ENCODE peak calls at places on chromosomes 16 and 17, in six cellular contexts. L, X, A, U, G and Y are unnamed samples.

GRCh38 chr16:54602666-54603065 is 316.1 kb upstream of the IRX3 start:
- DNase-seq in U (no peak), G (no peak), X (peak), L (no peak), A (no peak), Y (no peak)

GRCh38 chr17:4479982-4480751 is 18.5 kb upstream of the SPNS2 start:
- DNase-seq in G (no peak), X (no peak), U (no peak), A (no peak), L (no peak), Y (no peak)

GRCh38 chr17:28912281-28912937 is 9.5 kb upstream of the DHRS13 start:
- DNase-seq in A (no peak), L (no peak), X (no peak), U (no peak), G (peak), Y (no peak)

GRCh38 chr17:11928436-11928835 is 68.8 kb downstream of the ZNF18 start:
- DNase-seq in G (no peak), U (no peak), A (no peak), L (no peak), X (no peak), Y (peak)

GRCh38 chr16:84836967-84837366 is 17.2 kb downstream of the CRISPLD2 start:
- DNase-seq in U (no peak), A (no peak), G (no peak), L (no peak), X (no peak), Y (no peak)

GRCh38 chr17:80853076-80853475 is 138.6 kb upstream of the CHMP6 start:
- DNase-seq in U (no peak), G (no peak), A (no peak), X (no peak), L (no peak), Y (no peak)

GRCh38 chr17:50212121-50212843 is 10.9 kb upstream of the COL1A1 start:
- DNase-seq in G (no peak), X (peak), U (no peak), A (no peak), L (peak), Y (no peak)

GRCh38 chr17:59427996-59428395 is 96.5 kb downstream of the YPEL2 start:
- DNase-seq in U (no peak), G (no peak), L (no peak), A (no peak), X (peak), Y (no peak)

GRCh38 chr17:42081516-42082129 is 16.6 kb downstream of the ZNF385C start:
- DNase-seq in L (no peak), X (no peak), U (no peak), A (no peak), G (no peak), Y (no peak)

GRCh38 chr17:44230139-44230695 is 10.7 kb upstream of the UBTF start:
- DNase-seq in X (no peak), U (no peak), A (no peak), G (no peak), L (no peak), Y (no peak)

GRCh38 chr17:7629939-7630571 is at the start of gene SHBG:
- DNase-seq in U (no peak), L (no peak), X (no peak), A (no peak), G (no peak), Y (no peak)

GRCh38 chr16:81337097-81337496 is 22.3 kb downstream of the GAN start:
- DNase-seq in A (no peak), L (no peak), U (no peak), X (no peak), G (no peak), Y (no peak)

GRCh38 chr16:25013751-25014499 is 1.2 kb downstream of the ARHGAP17 start:
- DNase-seq in A (no peak), X (no peak), G (no peak), L (no peak), U (no peak), Y (no peak)

GRCh38 chr16:50539822-50540710 is 8.1 kb upstream of the NKD1 start:
- DNase-seq in G (no peak), X (no peak), U (no peak), L (no peak), A (no peak), Y (no peak)

GRCh38 chr17:5282639-5283217 is 644 bp downstream of the RABEP1 start:
- DNase-seq in U (no peak), G (no peak), A (no peak), X (no peak), L (no peak), Y (peak)

GRCh38 chr16:705748-706188 is at the start of gene FBXL16:
- DNase-seq in L (no peak), X (no peak), G (peak), U (no peak), A (no peak), Y (no peak)

GRCh38 chr16:87188104-87188503 is 129.1 kb downstream of the C16orf95 start:
- DNase-seq in A (no peak), L (no peak), G (no peak), U (no peak), X (no peak), Y (no peak)

GRCh38 chr16:87192418-87193073 is 124.6 kb downstream of the C16orf95 start:
- DNase-seq in X (no peak), L (no peak), G (no peak), U (no peak), A (no peak), Y (no peak)

GRCh38 chr16:87189426-87189825 is 127.8 kb downstream of the C16orf95 start:
- DNase-seq in A (no peak), X (no peak), L (no peak), U (no peak), G (no peak), Y (no peak)

GRCh38 chr16:87186876-87187533 is 130.2 kb downstream of the C16orf95 start:
- DNase-seq in A (no peak), G (no peak), X (no peak), L (no peak), U (no peak), Y (no peak)

GRCh38 chr16:87190288-87191240 is 126.6 kb downstream of the C16orf95 start:
- DNase-seq in A (no peak), L (no peak), U (no peak), X (peak), G (no peak), Y (no peak)
- TF ChIP-seq CTCF in A (no peak), L (no peak), U (peak), X (no peak), G (no peak), Y (no peak)

GRCh38 chr16:58464916-58465731 is 34.8 kb upstream of the NDRG4 start:
- DNase-seq in G (peak), A (no peak), X (no peak), L (no peak), U (peak), Y (no peak)
- TF ChIP-seq CTCF in G (no peak), A (no peak), X (no peak), L (no peak), U (peak), Y (peak)

DNA sequence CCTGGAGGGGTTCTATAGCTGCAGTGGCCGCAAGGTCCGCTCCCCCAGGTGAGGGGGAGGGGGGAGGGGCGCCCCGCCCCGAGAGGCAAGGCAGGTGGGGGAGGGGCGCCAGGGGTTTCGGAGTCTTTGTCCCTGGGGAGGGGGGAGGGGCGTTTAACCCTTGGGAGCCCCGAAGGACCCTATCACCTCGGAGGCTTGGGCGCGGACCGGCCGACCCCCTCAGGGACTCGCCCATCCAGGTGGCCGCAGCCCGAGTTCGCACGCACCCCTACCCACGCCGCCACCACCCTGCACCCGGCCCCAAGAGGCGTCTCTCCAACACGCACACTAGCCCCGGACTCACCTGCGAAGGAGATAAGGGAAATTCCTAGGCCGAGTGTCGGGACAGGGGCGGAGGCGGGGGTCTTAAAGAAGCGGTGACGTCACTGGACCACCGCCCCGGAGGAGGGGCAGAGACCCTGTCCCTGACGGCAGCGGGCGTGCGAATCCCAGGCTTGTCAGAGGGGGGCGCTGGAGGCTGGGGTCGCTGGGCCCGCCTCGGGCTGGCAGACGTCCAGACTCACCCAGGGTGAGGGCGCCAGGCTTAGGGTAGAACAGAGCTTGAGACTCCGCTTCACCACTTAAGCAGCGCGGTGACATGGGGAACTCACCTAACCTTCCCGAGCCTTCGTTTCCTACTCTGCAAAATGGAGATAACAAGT is at the start of gene CLDN6:
- DNase-seq in A (no peak), L (no peak), G (peak), X (no peak), U (peak), Y (no peak)
- TF ChIP-seq CTCF in A (peak), L (no peak), G (peak), X (no peak), U (peak), Y (peak)

GRCh38 chr17:60583008-60583407 is 17.0 kb upstream of the PPM1D start:
- DNase-seq in X (no peak), L (no peak), A (no peak), G (no peak), U (no peak), Y (no peak)

GRCh38 chr17:60590075-60590474 is 9.9 kb upstream of the PPM1D start:
- DNase-seq in U (no peak), L (no peak), X (no peak), A (no peak), G (no peak), Y (no peak)

GRCh38 chr17:60585887-60586286 is 14.1 kb upstream of the PPM1D start:
- DNase-seq in G (no peak), L (no peak), X (no peak), U (no peak), A (no peak), Y (no peak)

DNA sequence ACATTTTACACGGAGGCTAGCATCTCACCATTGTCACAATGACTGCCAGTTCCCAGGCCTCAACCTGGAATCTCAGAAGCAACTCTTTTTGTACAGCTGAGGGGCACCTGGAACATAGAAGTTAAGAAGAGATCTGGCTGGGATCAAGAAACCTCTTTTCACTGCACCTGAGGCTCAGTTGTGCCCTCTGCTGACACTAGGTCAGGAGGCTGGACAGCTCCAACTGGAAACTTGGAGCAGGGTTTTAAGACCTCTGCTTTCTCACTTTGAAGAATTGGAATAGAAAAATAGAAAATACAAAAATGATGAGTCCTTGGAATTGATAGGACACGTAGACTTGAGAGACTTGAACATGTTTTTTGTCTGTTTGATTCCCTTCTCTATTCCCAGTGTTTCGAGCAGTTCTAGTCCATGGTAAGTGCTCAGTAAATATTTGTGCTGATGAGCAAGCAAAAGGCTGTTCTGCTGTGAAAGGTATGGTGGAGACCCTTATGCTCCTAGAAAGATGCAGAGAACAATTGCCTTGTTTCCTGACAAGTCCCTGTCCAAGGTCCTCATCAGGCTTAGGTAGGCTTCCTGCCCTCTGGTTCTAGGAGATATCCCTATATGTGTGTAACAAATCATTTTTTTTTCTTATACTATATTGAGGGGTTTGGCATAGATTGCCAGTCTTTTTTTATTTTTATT is 13.6 kb upstream of the PPM1D start:
- DNase-seq in G (no peak), X (peak), A (no peak), U (no peak), L (no peak), Y (no peak)
- TF ChIP-seq CTCF in G (no peak), X (peak), A (peak), U (no peak), L (no peak), Y (peak)

DNA sequence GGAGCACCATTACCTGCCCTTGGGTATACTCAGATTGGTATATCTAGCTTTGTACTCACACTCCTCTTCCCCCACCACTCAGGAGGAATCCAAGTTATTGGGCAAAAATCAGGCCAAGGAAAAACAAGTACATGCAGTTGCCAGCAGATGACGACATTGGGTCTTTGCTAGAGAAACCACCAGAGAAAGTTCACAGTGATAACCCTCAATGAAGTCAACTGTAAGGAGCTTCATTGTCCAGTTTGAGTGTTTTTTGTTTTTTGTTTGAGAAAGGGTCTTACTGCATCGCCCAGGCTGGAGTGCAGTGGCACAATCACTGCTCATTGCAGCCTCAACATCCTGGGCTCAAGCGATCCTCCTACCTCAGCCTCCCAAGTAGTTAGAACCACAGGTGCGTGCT is 34.6 kb upstream of the TOX3 start:
- DNase-seq in G (no peak), L (no peak), A (no peak), X (no peak), U (no peak), Y (no peak)
- TF ChIP-seq CTCF in G (no peak), L (no peak), A (no peak), X (no peak), U (peak), Y (peak)